ENCODE peak calls at places on chromosomes 1 and 21, in four cellular contexts. D is IMR-90, W is MM.1S, N is fibroblast of lung. U is an unnamed sample. For H3K9me3, the result is how much of the 10 kb centered on the place peaks cover.

GRCh38 chr1:30997463-30998057 is 68.0 kb downstream of the PUM1 start:
- DNase-seq in W (no peak), N (no peak), D (no peak), U (no peak)

GRCh38 chr1:244361764-244362473 is 89.8 kb downstream of the ADSS2 start:
- DNase-seq in D (peak), N (peak), W (no peak), U (peak)

GRCh38 chr1:178337091-178337726 is 159.6 kb downstream of the CLEC20A start:
- DNase-seq in W (no peak), N (no peak), D (no peak), U (no peak)

GRCh38 chr21:40696246-40696645 is 150.7 kb downstream of the DSCAM start:
- DNase-seq in D (no peak), W (no peak), N (no peak), U (no peak)

GRCh38 chr1:23010734-23011449 is 4.8 kb downstream of the TEX46 start:
- DNase-seq in D (peak), W (peak), N (peak), U (peak)

GRCh38 chr1:6459850-6460265 is 6.1 kb downstream of the TNFRSF25 start:
- DNase-seq in D (no peak), W (no peak), N (no peak), U (no peak)

GRCh38 chr1:178540646-178541045 is 27.7 kb downstream of the TEX35 start:
- DNase-seq in D (peak), W (no peak), N (peak), U (peak)

GRCh38 chr1:100862591-100862990 is 32.1 kb downstream of the EXTL2 start:
- DNase-seq in N (peak), D (peak), W (no peak), U (peak)

GRCh38 chr1:171965802-171966201 is 124.5 kb downstream of the DNM3 start:
- DNase-seq in D (peak), N (no peak), W (no peak), U (peak)

GRCh38 chr1:198699167-198700015 is 60.6 kb downstream of the PTPRC start:
- DNase-seq in N (peak), D (peak), W (no peak), U (peak)

GRCh38 chr1:246569248-246570238 is 3.3 kb downstream of the CNST start:
- DNase-seq in D (peak), N (no peak), W (no peak), U (no peak)

GRCh38 chr1:50047916-50048694 is 24.4 kb upstream of the AGBL4 start:
- DNase-seq in N (no peak), D (no peak), W (no peak), U (no peak)

GRCh38 chr1:228315484-228315944 is 91.1 kb downstream of the TRIM11 start:
- DNase-seq in W (no peak), N (no peak), D (no peak), U (no peak)

GRCh38 chr21:44322621-44323325 is 16.4 kb downstream of the CFAP410 start:
- DNase-seq in D (no peak), W (no peak), N (no peak), U (no peak)

GRCh38 chr21:32335601-32336575 is 37.2 kb downstream of the MRAP start:
- DNase-seq in D (peak), N (no peak), W (no peak), U (no peak)

GRCh38 chr1:44617703-44618029 is 56.6 kb downstream of the TMEM53 start:
- DNase-seq in W (no peak), D (no peak), N (no peak), U (no peak)

GRCh38 chr21:14989359-14989758 is 75.4 kb downstream of the NRIP1 start:
- DNase-seq in D (peak), W (no peak), N (peak), U (peak)

GRCh38 chr1:117682372-117682771 is 76.5 kb downstream of the TENT5C start:
- DNase-seq in D (no peak), N (no peak), W (no peak), U (no peak)

GRCh38 chr1:227068883-227069282 is 128.8 kb downstream of the COQ8A start:
- DNase-seq in N (no peak), D (peak), W (no peak), U (peak)

GRCh38 chr1:183776731-183777130 is 28.2 kb upstream of the RGL1 start:
- DNase-seq in W (no peak), N (peak), D (peak), U (no peak)

GRCh38 chr1:84698718-84699117 is 8.5 kb upstream of the SSX2IP start:
- DNase-seq in N (peak), D (peak), W (no peak), U (peak)

GRCh38 chr1:218367118-218367517 is 22.0 kb downstream of the TGFB2 start:
- DNase-seq in W (no peak), D (no peak), N (no peak), U (no peak)

GRCh38 chr1:192539450-192540132 is 36.0 kb upstream of the RGS1 start:
- DNase-seq in W (no peak), N (peak), D (peak), U (peak)

GRCh38 chr1:206744683-206745082 is 25.9 kb upstream of the IL19 start:
- DNase-seq in W (no peak), D (peak), N (peak), U (no peak)

GRCh38 chr1:222464841-222465210 is 83.1 kb downstream of the HHIPL2 start:
- DNase-seq in D (peak), N (peak), W (peak), U (peak)

GRCh38 chr1:221263831-221264767 is 384.9 kb downstream of the HLX start:
- DNase-seq in D (peak), W (peak), N (peak), U (peak)

GRCh38 chr1:11839727-11840705 is 7.6 kb downstream of the NPPA start:
- DNase-seq in D (no peak), N (no peak), W (no peak), U (no peak)

GRCh38 chr1:172040466-172040865 is 199.2 kb downstream of the DNM3 start:
- DNase-seq in D (peak), W (no peak), N (no peak), U (peak)

GRCh38 chr1:39195166-39196111 is 9.1 kb upstream of the MACF1 start:
- DNase-seq in N (peak), W (no peak), D (peak), U (peak)

GRCh38 chr21:25313891-25314646 is 293.2 kb downstream of the MRPL39 start:
- DNase-seq in W (no peak), N (peak), D (peak), U (peak)

GRCh38 chr1:40784771-40785151 is 1.2 kb downstream of the KCNQ4 start:
- DNase-seq in D (no peak), N (no peak), W (no peak), U (no peak)
- H3K9me3 ChIP-seq in D (under half), N (under half), W (under half), U (under half)

GRCh38 chr1:19463204-19463803 is 22.0 kb downstream of the CAPZB start:
- DNase-seq in W (peak), N (no peak), D (no peak), U (no peak)
- H3K9ac ChIP-seq in W (no peak), N (no peak), D (no peak), U (no peak)

GRCh38 chr1:162629651-162630050 is 2.6 kb upstream of the DDR2 start:
- DNase-seq in N (peak), W (no peak), D (peak), U (peak)
- H3K4me3 ChIP-seq in N (no peak), W (no peak), D (no peak), U (peak)

DNA sequence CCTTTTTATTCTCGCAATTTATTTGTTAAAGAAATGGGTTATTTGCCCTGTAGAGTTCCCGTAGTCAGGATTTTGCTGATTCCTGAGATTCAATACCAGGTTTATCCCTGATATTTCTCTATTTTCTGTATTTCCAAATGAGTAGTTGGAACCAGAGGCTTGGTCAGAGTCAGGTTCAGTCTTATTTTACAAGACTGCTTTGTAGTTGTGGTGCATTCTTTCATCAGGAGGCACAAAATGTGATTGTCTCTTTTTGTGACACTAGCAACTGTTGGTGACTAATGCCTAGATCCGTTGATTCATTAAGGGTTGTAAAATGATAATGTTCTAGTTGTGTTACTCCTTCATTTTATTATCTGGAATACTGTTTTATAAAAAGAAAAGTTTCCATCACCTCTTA is 95.5 kb upstream of the TPTE start:
- DNase-seq in D (no peak), N (no peak), W (no peak), U (no peak)
- H3K9me3 ChIP-seq in D (under half), N (under half), W (under half), U (under half)

DNA sequence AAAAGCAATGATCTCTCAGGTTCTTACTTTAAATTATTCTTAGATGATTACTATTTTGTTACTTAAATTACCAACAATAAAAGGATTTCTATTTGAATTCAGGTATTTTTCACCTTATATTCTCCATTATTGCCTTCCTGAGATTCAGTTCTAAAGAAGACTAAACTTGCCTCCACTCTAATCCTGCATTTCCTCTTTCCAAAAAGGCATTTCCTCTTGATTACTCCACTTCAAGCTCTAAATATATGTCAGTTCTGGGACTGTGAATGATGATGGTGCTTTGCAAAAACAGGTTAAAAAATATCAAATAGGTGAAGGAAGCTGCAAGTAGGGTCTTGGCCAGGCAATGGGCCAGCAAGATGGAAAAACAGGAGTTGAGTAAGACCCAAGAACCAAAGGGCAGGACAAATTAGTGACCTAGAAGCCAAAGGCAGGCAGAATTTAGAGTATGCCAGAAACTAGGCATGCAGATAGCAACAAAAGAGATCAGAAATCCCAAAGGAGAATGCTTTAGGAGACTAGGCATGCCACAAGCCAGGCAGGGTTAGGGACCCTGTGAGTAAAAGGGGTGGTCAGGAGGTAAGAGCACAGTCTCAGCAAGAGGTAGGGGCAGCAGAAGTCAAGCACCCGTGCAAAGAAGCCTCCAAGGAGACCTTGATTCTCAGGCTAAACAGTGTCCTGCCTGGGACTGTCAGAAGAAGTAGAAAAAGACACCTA is 11.3 kb upstream of the DIPK1A start:
- DNase-seq in D (no peak), N (no peak), W (no peak), U (no peak)
- H3K9ac ChIP-seq in D (no peak), N (no peak), W (peak), U (no peak)

GRCh38 chr1:99808391-99809115 is 41.6 kb upstream of the AGL start:
- DNase-seq in N (peak), W (peak), D (peak), U (peak)
- H3K4me3 ChIP-seq in N (no peak), W (no peak), D (peak), U (peak)

U was measured in adipocyte.